ENCODE peak calls at places on chromosomes 13 and 19, in six cellular contexts. R, L, Y, F, P and Q are unnamed samples.

GRCh38 chr13:94308808-94309207 is 170.7 kb downstream of the DCT start:
- DNase-seq in R (no peak), L (no peak), Y (no peak), F (no peak), P (no peak), Q (no peak)

GRCh38 chr19:1864480-1865171 is 1.2 kb upstream of the KLF16 start:
- DNase-seq in R (peak), L (peak), Y (peak), F (no peak), P (peak), Q (peak)

GRCh38 chr19:1157931-1158884 is 15.9 kb downstream of the SBNO2 start:
- DNase-seq in R (no peak), L (no peak), Y (no peak), F (no peak), P (no peak), Q (no peak)

GRCh38 chr19:49565261-49565660 is 15.1 kb downstream of the NOSIP start:
- DNase-seq in R (no peak), L (no peak), Y (peak), F (no peak), P (peak), Q (no peak)

GRCh38 chr19:33490041-33490451 is 31.5 kb downstream of the PEPD start:
- DNase-seq in R (no peak), L (no peak), Y (no peak), F (no peak), P (no peak), Q (no peak)

GRCh38 chr19:35211545-35212230 is 16.9 kb downstream of the FAM187B start:
- DNase-seq in R (peak), L (no peak), Y (no peak), F (no peak), P (no peak), Q (peak)

GRCh38 chr19:1065606-1066109 is 1.3 kb upstream of the ARHGAP45 start:
- DNase-seq in R (no peak), L (no peak), Y (no peak), F (no peak), P (no peak), Q (no peak)

GRCh38 chr13:99155821-99156220 is 44.8 kb upstream of the UBAC2 start:
- DNase-seq in R (no peak), L (no peak), Y (no peak), F (no peak), P (no peak), Q (no peak)

GRCh38 chr19:11729586-11729985 is 9.2 kb downstream of the ZNF823 start:
- DNase-seq in R (no peak), L (no peak), Y (no peak), F (no peak), P (no peak), Q (no peak)

GRCh38 chr19:32870981-32871451 is 1.4 kb upstream of the SLC7A9 start:
- DNase-seq in R (no peak), L (no peak), Y (no peak), F (no peak), P (no peak), Q (no peak)

GRCh38 chr19:45164577-45165335 is 4.0 kb upstream of the NKPD1 start:
- DNase-seq in R (peak), L (no peak), Y (peak), F (no peak), P (peak), Q (no peak)

GRCh38 chr19:11480927-11481776 is at the start of gene ELAVL3:
- DNase-seq in R (no peak), L (no peak), Y (no peak), F (no peak), P (no peak), Q (no peak)

GRCh38 chr19:50303558-50303957 is 25.6 kb downstream of the KCNC3 start:
- DNase-seq in R (no peak), L (no peak), Y (no peak), F (no peak), P (no peak), Q (no peak)

GRCh38 chr13:43493496-43494000 is 293.2 kb downstream of the ENOX1 start:
- DNase-seq in R (no peak), L (no peak), Y (no peak), F (no peak), P (no peak), Q (no peak)

GRCh38 chr13:40153516-40153915 is 498.1 kb downstream of the COG6 start:
- DNase-seq in R (no peak), L (no peak), Y (no peak), F (no peak), P (peak), Q (no peak)

GRCh38 chr19:43638991-43639494 is 607 bp downstream of the CADM4 start:
- DNase-seq in R (no peak), L (no peak), Y (no peak), F (no peak), P (no peak), Q (no peak)

GRCh38 chr19:18021121-18021755 is 13.3 kb downstream of the ARRDC2 start:
- DNase-seq in R (no peak), L (peak), Y (peak), F (no peak), P (peak), Q (peak)

GRCh38 chr19:14361824-14362223 is 19.4 kb upstream of the ADGRE5 start:
- DNase-seq in R (no peak), L (peak), Y (no peak), F (peak), P (peak), Q (peak)

GRCh38 chr13:99610702-99611289 is 109.5 kb downstream of the TM9SF2 start:
- DNase-seq in R (no peak), L (no peak), Y (no peak), F (no peak), P (no peak), Q (no peak)